ENCODE peak calls at places on chromosomes 12 and 14, in eight cellular contexts. D is ovary; Q is right cardiac atrium; Y is CD4-positive, CD25-positive, alpha-beta regulatory T cell; V is left ventricle myocardium inferior; M is iPS DF 6.9; P is aorta; L is CD8-positive, alpha-beta memory T cell. T is an unnamed sample.

GRCh38 chr12:12172106-12172511 is 94.7 kb downstream of the LRP6 start:
- DNase-seq in D (no peak), V (no peak), Q (no peak), L (no peak), M (no peak), Y (no peak), P (no peak), T (no peak)

GRCh38 chr12:116244001-116244400 is 33.5 kb downstream of the MED13L start:
- DNase-seq in Y (no peak), D (no peak), P (no peak), Q (no peak), L (no peak), M (no peak), V (no peak), T (no peak)

GRCh38 chr12:21501258-21502163 is at the start of the genes GOLT1B and RECQL:
- DNase-seq in Q (peak; percentile 95), L (peak; percentile 94), Y (peak; percentile 94), D (peak; percentile 88), M (peak; percentile 99), V (peak; percentile 91), P (peak; percentile 92), T (peak; percentile 92)

GRCh38 chr12:3168775-3169221 is 91.6 kb downstream of the TSPAN9 start:
- DNase-seq in M (no peak), D (no peak), Y (no peak), P (peak; percentile 75), Q (no peak), V (no peak), L (no peak), T (no peak)

GRCh38 chr12:47843226-47843980 is 23.7 kb upstream of the HDAC7 start:
- DNase-seq in Y (no peak), P (no peak), Q (no peak), L (no peak), V (no peak), M (no peak), D (no peak), T (no peak)

GRCh38 chr12:13156277-13156676 is 40.2 kb upstream of the EMP1 start:
- DNase-seq in Q (no peak), P (no peak), M (no peak), L (no peak), Y (no peak), D (no peak), V (no peak), T (no peak)

GRCh38 chr12:96226801-96227348 is 32.7 kb downstream of the ELK3 start:
- DNase-seq in L (no peak), Y (no peak), M (no peak), D (no peak), Q (no peak), V (no peak), P (no peak), T (no peak)

GRCh38 chr14:72146241-72146640 is 214.0 kb downstream of the RGS6 start:
- DNase-seq in Y (no peak), D (no peak), Q (no peak), L (no peak), V (no peak), P (no peak), M (no peak), T (no peak)

GRCh38 chr12:115640929-115641328 is 636.6 kb downstream of the MED13L start:
- DNase-seq in D (no peak), Y (no peak), L (no peak), V (no peak), M (no peak), P (no peak), Q (no peak), T (no peak)

DNA sequence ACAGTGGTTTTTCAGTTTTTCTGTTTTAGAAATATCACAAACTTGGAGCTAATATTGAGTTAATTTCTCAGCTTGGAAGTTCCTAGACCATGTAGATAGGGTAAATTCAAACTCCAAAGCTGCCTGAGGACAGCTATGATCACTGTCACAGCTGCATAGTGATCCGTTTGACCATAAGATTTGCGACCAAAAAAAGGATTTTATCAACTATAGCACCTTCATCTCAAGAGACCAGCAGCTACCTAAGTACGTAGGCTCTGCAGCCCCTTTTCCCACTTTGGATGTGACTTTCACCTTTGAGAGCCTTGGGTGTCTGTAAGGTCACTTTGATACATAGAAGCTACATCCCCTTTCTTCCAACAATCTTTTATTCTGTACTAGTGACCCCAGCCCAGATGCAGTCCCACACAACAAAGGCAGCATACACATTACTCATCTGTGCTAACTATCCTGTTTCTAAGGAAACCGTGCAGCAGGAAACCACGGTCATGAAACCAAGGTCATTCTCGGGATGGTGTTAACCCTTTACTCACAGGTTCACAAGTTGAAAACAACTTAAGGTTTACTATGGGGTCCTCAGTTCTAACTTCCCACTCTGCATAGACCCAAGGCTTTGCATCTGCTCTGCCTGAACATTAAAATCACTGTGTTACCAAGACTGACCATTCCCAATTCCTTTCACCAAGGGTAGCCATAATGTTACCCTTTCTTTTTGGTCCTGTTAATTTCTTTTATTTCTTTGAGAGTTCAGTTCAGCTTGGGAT is 75.4 kb downstream of the IFT81 start:
- DNase-seq in L (no peak), V (no peak), D (no peak), P (no peak), Q (no peak), M (peak; percentile 11), Y (no peak), T (no peak)
- H3K4me3 ChIP-seq in L (no peak overlapping the region), V (no peak overlapping the region), D (no peak overlapping the region), P (no peak overlapping the region), Q (no peak overlapping the region), M (no peak overlapping the region), Y (no peak overlapping the region), T (no peak overlapping the region)

DNA sequence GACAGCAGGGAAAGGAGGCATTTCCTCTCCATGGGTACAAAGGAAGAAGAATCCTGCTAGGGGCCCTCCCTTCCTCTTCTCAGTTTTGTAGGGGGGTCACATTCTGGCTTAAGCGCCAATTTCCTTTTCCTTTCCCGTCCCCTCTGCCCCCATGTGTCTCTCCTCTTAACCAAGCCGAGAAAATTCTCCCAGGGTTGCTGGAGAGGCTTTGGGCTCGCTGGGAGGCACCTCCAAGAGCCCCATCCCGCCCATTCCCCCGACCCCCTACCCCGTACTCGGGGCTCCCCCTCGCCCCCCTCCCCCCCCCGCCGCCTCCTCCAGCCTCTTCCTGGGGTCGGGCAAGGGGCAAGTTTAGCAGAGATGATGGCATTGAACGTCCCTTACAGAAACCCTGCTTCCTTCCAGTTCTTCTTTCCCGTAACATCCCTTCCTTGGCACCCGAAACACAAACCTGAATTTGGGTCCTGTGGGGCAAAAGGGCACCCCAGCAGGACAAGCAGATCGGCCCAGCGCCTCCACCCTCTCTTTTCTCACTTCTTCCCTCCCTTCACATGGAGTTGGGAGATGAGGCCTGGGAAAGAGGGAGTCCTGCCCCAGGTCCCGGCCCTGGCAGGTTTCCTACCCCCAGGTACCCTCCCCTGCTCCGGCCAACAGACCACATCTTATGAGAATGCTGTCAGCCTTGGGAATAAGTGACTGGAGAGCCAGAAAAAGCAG is 13.7 kb downstream of the PLEKHG6 start:
- DNase-seq in D (no peak), V (no peak), M (no peak), L (no peak), Y (no peak), P (no peak), Q (peak; percentile 56), T (no peak)
- H3K4me1 ChIP-seq in D (peaks cover 13% of the 10 kb centered on the region), V (peaks cover 71% of the 10 kb centered on the region), M (peaks cover 24% of the 10 kb centered on the region), L (peaks cover 30% of the 10 kb centered on the region), Y (peaks cover 16% of the 10 kb centered on the region), P (no peaks in the 10 kb centered on the region), Q (peaks cover 14% of the 10 kb centered on the region), T (peaks cover 75% of the 10 kb centered on the region)

DNA sequence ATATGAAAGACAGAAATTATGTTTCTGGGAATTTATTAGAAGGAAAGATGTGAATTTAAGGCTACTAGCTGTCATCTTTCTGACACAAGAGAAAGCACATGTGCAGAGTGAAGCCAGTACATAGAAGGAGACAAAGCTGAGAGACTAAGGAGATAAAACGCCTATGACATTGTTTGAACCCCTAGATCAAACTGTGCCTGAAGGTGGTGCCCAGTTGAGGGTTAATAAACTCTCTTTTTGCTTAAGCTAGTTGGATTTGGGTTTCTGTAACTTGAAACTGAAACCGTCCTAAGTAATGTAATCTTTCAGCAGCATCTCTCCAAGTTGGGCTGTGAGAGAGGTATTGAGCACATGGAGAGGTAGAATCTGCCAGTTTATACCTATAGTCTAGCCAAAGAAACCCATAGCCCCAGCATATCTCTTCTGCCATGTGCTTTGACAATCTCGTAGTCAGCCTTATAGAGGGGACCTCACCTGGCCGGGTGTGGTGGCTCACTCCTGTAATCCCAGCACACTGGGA is 84.2 kb downstream of the LRRC74A start:
- DNase-seq in M (no peak), L (no peak), V (no peak), D (no peak), Y (no peak), P (no peak), Q (no peak), T (no peak)
- H3K27ac ChIP-seq in M (no peak overlapping the region), L (no peak overlapping the region), V (no peak overlapping the region), D (no peak overlapping the region), Y (no peak overlapping the region), P (no peak overlapping the region), Q (no peak overlapping the region), T (no peak overlapping the region)

GRCh38 chr12:93376436-93377251 is 1.1 kb upstream of the NUDT4 start:
- DNase-seq in P (no peak), M (no peak), V (peak; percentile 32), L (no peak), D (peak; percentile 40), Y (no peak), Q (peak; percentile 81), T (peak; percentile 65)
- H3K4me3 ChIP-seq in P (peak overlapping the region; percentile 80), M (no peak overlapping the region), V (peak overlapping the region; percentile 84), L (peak overlapping the region; percentile 67), D (peak overlapping the region; percentile 97), Y (peak overlapping the region; percentile 70), Q (peak overlapping the region; percentile 67), T (peak overlapping the region; percentile 77)

DNA sequence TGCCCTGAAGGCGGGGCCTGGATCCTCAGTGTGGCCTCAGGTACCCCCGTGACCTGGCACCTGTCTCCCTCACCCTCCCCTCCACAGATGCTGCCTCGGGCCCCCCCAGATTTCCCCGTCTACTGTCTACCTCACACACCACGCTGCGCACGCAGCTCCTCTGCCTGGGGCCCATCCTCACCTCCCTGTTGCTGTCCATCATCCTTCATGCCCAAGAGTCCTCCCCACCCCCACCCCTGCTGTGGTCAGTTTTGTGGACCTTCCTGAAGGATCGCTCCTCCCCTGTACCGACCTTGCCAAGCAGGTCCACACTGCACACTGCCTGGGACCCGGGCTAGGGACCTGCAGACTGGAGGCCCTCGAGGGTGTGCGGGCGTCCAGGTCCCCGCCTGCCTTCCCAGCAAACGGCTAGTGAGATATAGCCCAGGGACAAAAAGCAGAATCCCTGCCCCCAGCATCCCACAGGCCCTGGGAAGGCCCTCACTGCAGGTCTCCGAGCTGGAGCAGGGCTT is 197.4 kb upstream of the DIO3 start:
- DNase-seq in M (no peak), Y (no peak), L (no peak), Q (no peak), V (no peak), P (peak; percentile 69), D (no peak), T (no peak)
- H3K4me1 ChIP-seq in M (peaks cover 6% of the 10 kb centered on the region), Y (no peaks in the 10 kb centered on the region), L (no peaks in the 10 kb centered on the region), Q (no peaks in the 10 kb centered on the region), V (no peaks in the 10 kb centered on the region), P (no peaks in the 10 kb centered on the region), D (peaks cover 53% of the 10 kb centered on the region), T (peaks cover 5% of the 10 kb centered on the region)

GRCh38 chr12:56103066-56103711 is 1.2 kb upstream of the PA2G4 start:
- DNase-seq in L (no peak), P (no peak), Q (no peak), V (no peak), M (no peak), D (no peak), Y (peak; percentile 62), T (no peak)
- H3K27ac ChIP-seq in L (peak overlapping the region; percentile 82), P (no peak overlapping the region), Q (no peak overlapping the region), V (peak overlapping the region; percentile 92), M (no peak overlapping the region), D (peak overlapping the region; percentile 76), Y (peak overlapping the region; percentile 89), T (peak overlapping the region; percentile 84)